ENCODE peak calls at places on chromosome 2, in four cellular contexts. One of them, this sample, is unnamed.

GRCh38 chr2:217162533-217162932 is 302.7 kb upstream of the TNP1 start:
- DNase-seq in CD8-positive, alpha-beta T cell: peak
- DNase-seq in skeletal muscle cell: peak
- DNase-seq in sciatic nerve: peak
- DNase-seq in this sample: peak

GRCh38 chr2:203444738-203445137 is 90.4 kb downstream of the RAPH1 start:
- DNase-seq in CD8-positive, alpha-beta T cell: no peak
- DNase-seq in skeletal muscle cell: no peak
- DNase-seq in sciatic nerve: no peak
- DNase-seq in this sample: no peak

GRCh38 chr2:8640498-8640897 is 41.4 kb upstream of the ID2 start:
- DNase-seq in CD8-positive, alpha-beta T cell: no peak
- DNase-seq in skeletal muscle cell: no peak
- DNase-seq in sciatic nerve: no peak
- DNase-seq in this sample: no peak

GRCh38 chr2:208501217-208501616 is 94.6 kb downstream of the PTH2R start:
- DNase-seq in CD8-positive, alpha-beta T cell: no peak
- DNase-seq in skeletal muscle cell: no peak
- DNase-seq in sciatic nerve: no peak
- DNase-seq in this sample: no peak

GRCh38 chr2:9191044-9191481 is 15.5 kb upstream of the ASAP2 start:
- DNase-seq in CD8-positive, alpha-beta T cell: no peak
- DNase-seq in skeletal muscle cell: peak
- DNase-seq in sciatic nerve: peak
- DNase-seq in this sample: no peak

GRCh38 chr2:17635007-17635406 is 94.5 kb downstream of the VSNL1 start:
- DNase-seq in CD8-positive, alpha-beta T cell: no peak
- DNase-seq in skeletal muscle cell: no peak
- DNase-seq in sciatic nerve: no peak
- DNase-seq in this sample: no peak

GRCh38 chr2:112579280-112579679 is 5.1 kb upstream of the CHCHD5 start:
- DNase-seq in CD8-positive, alpha-beta T cell: no peak
- DNase-seq in skeletal muscle cell: peak
- DNase-seq in sciatic nerve: no peak
- DNase-seq in this sample: no peak

GRCh38 chr2:42754021-42754775 is 9.7 kb downstream of the OXER1 start:
- DNase-seq in CD8-positive, alpha-beta T cell: no peak
- DNase-seq in skeletal muscle cell: peak
- DNase-seq in sciatic nerve: no peak
- DNase-seq in this sample: no peak

GRCh38 chr2:179543361-179543901 is 278.8 kb upstream of the SESTD1 start:
- DNase-seq in CD8-positive, alpha-beta T cell: no peak
- DNase-seq in skeletal muscle cell: no peak
- DNase-seq in sciatic nerve: no peak
- DNase-seq in this sample: no peak

GRCh38 chr2:42795275-42795674 is 2.9 kb upstream of the HAAO start:
- DNase-seq in CD8-positive, alpha-beta T cell: no peak
- DNase-seq in skeletal muscle cell: no peak
- DNase-seq in sciatic nerve: no peak
- DNase-seq in this sample: no peak

GRCh38 chr2:8086796-8087479 is 594.9 kb upstream of the ID2 start:
- DNase-seq in CD8-positive, alpha-beta T cell: no peak
- DNase-seq in skeletal muscle cell: peak
- DNase-seq in sciatic nerve: no peak
- DNase-seq in this sample: no peak

GRCh38 chr2:194610297-194610696 is 1046.7 kb upstream of the SLC39A10 start:
- DNase-seq in CD8-positive, alpha-beta T cell: no peak
- DNase-seq in skeletal muscle cell: no peak
- DNase-seq in sciatic nerve: no peak
- DNase-seq in this sample: no peak

GRCh38 chr2:95062716-95063400 is 37.4 kb downstream of the MAL start:
- DNase-seq in CD8-positive, alpha-beta T cell: no peak
- DNase-seq in skeletal muscle cell: no peak
- DNase-seq in sciatic nerve: no peak
- DNase-seq in this sample: no peak

GRCh38 chr2:166249318-166249717 is 121.5 kb upstream of the SCN1A start:
- DNase-seq in CD8-positive, alpha-beta T cell: no peak
- DNase-seq in skeletal muscle cell: no peak
- DNase-seq in sciatic nerve: no peak
- DNase-seq in this sample: no peak

GRCh38 chr2:664063-664462 is 13.1 kb downstream of the TMEM18 start:
- DNase-seq in CD8-positive, alpha-beta T cell: no peak
- DNase-seq in skeletal muscle cell: no peak
- DNase-seq in sciatic nerve: no peak
- DNase-seq in this sample: no peak

GRCh38 chr2:201116959-201117734 is 1.2 kb downstream of the CFLAR start:
- DNase-seq in CD8-positive, alpha-beta T cell: no peak
- DNase-seq in skeletal muscle cell: peak
- DNase-seq in sciatic nerve: peak
- DNase-seq in this sample: no peak

GRCh38 chr2:19478441-19478840 is 120.0 kb upstream of the OSR1 start:
- DNase-seq in CD8-positive, alpha-beta T cell: no peak
- DNase-seq in skeletal muscle cell: peak
- DNase-seq in sciatic nerve: no peak
- DNase-seq in this sample: no peak

GRCh38 chr2:152409691-152410597 is 75.0 kb downstream of the FMNL2 start:
- DNase-seq in CD8-positive, alpha-beta T cell: no peak
- DNase-seq in skeletal muscle cell: peak
- DNase-seq in sciatic nerve: no peak
- DNase-seq in this sample: no peak

GRCh38 chr2:146481629-146482028 is 1363.2 kb upstream of the ACVR2A start:
- DNase-seq in CD8-positive, alpha-beta T cell: no peak
- DNase-seq in skeletal muscle cell: peak
- DNase-seq in sciatic nerve: no peak
- DNase-seq in this sample: no peak

GRCh38 chr2:12202301-12202700 is 455.9 kb downstream of the LPIN1 start:
- DNase-seq in CD8-positive, alpha-beta T cell: no peak
- DNase-seq in skeletal muscle cell: peak
- DNase-seq in sciatic nerve: no peak
- DNase-seq in this sample: no peak

GRCh38 chr2:128789221-128789620 is 470.6 kb upstream of the HS6ST1 start:
- DNase-seq in CD8-positive, alpha-beta T cell: no peak
- DNase-seq in skeletal muscle cell: no peak
- DNase-seq in sciatic nerve: no peak
- DNase-seq in this sample: no peak

GRCh38 chr2:30192327-30192726 is 39.0 kb upstream of the LBH start:
- DNase-seq in CD8-positive, alpha-beta T cell: no peak
- DNase-seq in skeletal muscle cell: no peak
- DNase-seq in sciatic nerve: no peak
- DNase-seq in this sample: no peak

GRCh38 chr2:96091711-96092579 is 24.4 kb downstream of the ADRA2B start:
- DNase-seq in CD8-positive, alpha-beta T cell: no peak
- DNase-seq in skeletal muscle cell: no peak
- DNase-seq in sciatic nerve: peak
- DNase-seq in this sample: no peak

GRCh38 chr2:148251993-148252392 is 231.1 kb downstream of the MBD5 start:
- DNase-seq in CD8-positive, alpha-beta T cell: no peak
- DNase-seq in skeletal muscle cell: no peak
- DNase-seq in sciatic nerve: no peak
- DNase-seq in this sample: no peak

GRCh38 chr2:88055049-88055435 is 541 bp downstream of the KRCC1 start:
- DNase-seq in CD8-positive, alpha-beta T cell: no peak
- DNase-seq in skeletal muscle cell: no peak
- DNase-seq in sciatic nerve: no peak
- DNase-seq in this sample: no peak

GRCh38 chr2:31302940-31303563 is 69.1 kb downstream of the EHD3 start:
- DNase-seq in CD8-positive, alpha-beta T cell: no peak
- DNase-seq in skeletal muscle cell: no peak
- DNase-seq in sciatic nerve: no peak
- DNase-seq in this sample: no peak

GRCh38 chr2:226215902-226216503 is 583.6 kb downstream of the IRS1 start:
- DNase-seq in CD8-positive, alpha-beta T cell: peak
- DNase-seq in skeletal muscle cell: no peak
- DNase-seq in sciatic nerve: peak
- DNase-seq in this sample: peak

GRCh38 chr2:238497610-238498005 is 70.9 kb downstream of the ASB1 start:
- DNase-seq in CD8-positive, alpha-beta T cell: no peak
- DNase-seq in skeletal muscle cell: no peak
- DNase-seq in sciatic nerve: no peak
- DNase-seq in this sample: no peak

GRCh38 chr2:99881901-99882591 is 260.3 kb downstream of the AFF3 start:
- DNase-seq in CD8-positive, alpha-beta T cell: no peak
- DNase-seq in skeletal muscle cell: peak
- DNase-seq in sciatic nerve: no peak
- DNase-seq in this sample: no peak

GRCh38 chr2:239303711-239304532 is 96.9 kb downstream of the HDAC4 start:
- DNase-seq in CD8-positive, alpha-beta T cell: no peak
- DNase-seq in skeletal muscle cell: no peak
- DNase-seq in sciatic nerve: peak
- DNase-seq in this sample: no peak

GRCh38 chr2:14790041-14790640 is 157.6 kb downstream of the LRATD1 start:
- DNase-seq in CD8-positive, alpha-beta T cell: no peak
- DNase-seq in skeletal muscle cell: peak
- DNase-seq in sciatic nerve: no peak
- DNase-seq in this sample: no peak

GRCh38 chr2:74440005-74440377 is 1.7 kb downstream of the RTKN start:
- DNase-seq in CD8-positive, alpha-beta T cell: no peak
- DNase-seq in skeletal muscle cell: peak
- DNase-seq in sciatic nerve: peak
- DNase-seq in this sample: no peak

GRCh38 chr2:43158259-43158880 is 68.0 kb downstream of the ZFP36L2 start:
- DNase-seq in CD8-positive, alpha-beta T cell: peak
- DNase-seq in skeletal muscle cell: peak
- DNase-seq in sciatic nerve: peak
- DNase-seq in this sample: no peak

GRCh38 chr2:218727502-218728165 is 17.0 kb downstream of the TTLL4 start:
- DNase-seq in CD8-positive, alpha-beta T cell: no peak
- DNase-seq in skeletal muscle cell: no peak
- DNase-seq in sciatic nerve: no peak
- DNase-seq in this sample: no peak

GRCh38 chr2:42170619-42171395 is 1.7 kb downstream of the EML4 start:
- DNase-seq in CD8-positive, alpha-beta T cell: no peak
- DNase-seq in skeletal muscle cell: no peak
- DNase-seq in sciatic nerve: no peak
- DNase-seq in this sample: no peak

GRCh38 chr2:28979576-28980366 is 1.3 kb upstream of the TOGARAM2 start:
- DNase-seq in CD8-positive, alpha-beta T cell: no peak
- DNase-seq in skeletal muscle cell: no peak
- DNase-seq in sciatic nerve: no peak
- DNase-seq in this sample: no peak